ENCODE peak calls at places on chromosomes 4 and X, in four cellular contexts. One of them, this sample, is unnamed.
A peak's percentile ranks its signal among the peaks of the same experiment; 100 is the strongest.

GRCh38 chr4:7134737-7135388 is 57.5 kb upstream of the SORCS2 start:
- DNase-seq in neural crest cell: no peak
- DNase-seq in AG04450: peak; percentile 68
- DNase-seq in HFFc6: peak; percentile 71
- DNase-seq in this sample: no peak

GRCh38 chr4:3483471-3483921 is 20.4 kb downstream of the DOK7 start:
- DNase-seq in neural crest cell: no peak
- DNase-seq in HFFc6: peak; percentile 15
- DNase-seq in AG04450: no peak
- DNase-seq in this sample: peak; percentile 94

GRCh38 chrX:12241026-12241425 is 102.8 kb downstream of the FRMPD4 start:
- DNase-seq in AG04450: no peak
- DNase-seq in HFFc6: peak; percentile 28
- DNase-seq in neural crest cell: no peak
- DNase-seq in this sample: no peak

GRCh38 chr4:40897557-40898203 is 147.9 kb downstream of the NSUN7 start:
- DNase-seq in AG04450: no peak
- DNase-seq in neural crest cell: peak; percentile 73
- DNase-seq in HFFc6: no peak
- DNase-seq in this sample: peak; percentile 23

GRCh38 chr4:47686294-47686872 is 151.5 kb downstream of the CORIN start:
- DNase-seq in neural crest cell: peak; percentile 44
- DNase-seq in HFFc6: peak; percentile 28
- DNase-seq in AG04450: no peak
- DNase-seq in this sample: peak; percentile 18

GRCh38 chr4:13541720-13542576 is 2.4 kb downstream of the NKX3-2 start:
- DNase-seq in HFFc6: no peak
- DNase-seq in neural crest cell: no peak
- DNase-seq in AG04450: no peak
- DNase-seq in this sample: no peak

GRCh38 chr4:145494666-145495065 is 13.0 kb downstream of the SMAD1 start:
- DNase-seq in neural crest cell: no peak
- DNase-seq in AG04450: no peak
- DNase-seq in HFFc6: no peak
- DNase-seq in this sample: no peak

GRCh38 chr4:151218343-151218742 is 58.6 kb upstream of the PRSS48 start:
- DNase-seq in HFFc6: no peak
- DNase-seq in neural crest cell: no peak
- DNase-seq in AG04450: no peak
- DNase-seq in this sample: no peak

GRCh38 chr4:3045500-3045850 is 28.9 kb downstream of the HTT-AS start:
- DNase-seq in neural crest cell: no peak
- DNase-seq in HFFc6: peak; percentile 58
- DNase-seq in AG04450: no peak
- DNase-seq in this sample: no peak

GRCh38 chrX:40474205-40474626 is 106.6 kb upstream of the ATP6AP2 start:
- DNase-seq in neural crest cell: peak; percentile 12
- DNase-seq in HFFc6: no peak
- DNase-seq in AG04450: no peak
- DNase-seq in this sample: peak; percentile 83

GRCh38 chr4:823761-824460 is 2.0 kb downstream of the CPLX1 start:
- DNase-seq in AG04450: no peak
- DNase-seq in neural crest cell: no peak
- DNase-seq in HFFc6: no peak
- DNase-seq in this sample: no peak

GRCh38 chrX:149312936-149313432 is 192.1 kb downstream of the IDS start:
- DNase-seq in neural crest cell: no peak
- DNase-seq in HFFc6: no peak
- DNase-seq in AG04450: no peak
- DNase-seq in this sample: no peak

GRCh38 chr4:150789864-150790263 is 207.9 kb downstream of the MAB21L2 start:
- DNase-seq in neural crest cell: no peak
- DNase-seq in HFFc6: no peak
- DNase-seq in AG04450: no peak
- DNase-seq in this sample: no peak

GRCh38 chr4:164442167-164442566 is 311.8 kb upstream of the SMIM31 start:
- DNase-seq in AG04450: no peak
- DNase-seq in neural crest cell: no peak
- DNase-seq in HFFc6: no peak
- DNase-seq in this sample: no peak

GRCh38 chrX:120672389-120672788 is 42.5 kb upstream of the C1GALT1C1 start:
- DNase-seq in HFFc6: peak; percentile 70
- DNase-seq in AG04450: no peak
- DNase-seq in neural crest cell: no peak
- DNase-seq in this sample: peak; percentile 60

GRCh38 chr4:95190751-95191436 is 357.9 kb downstream of the UNC5C start:
- DNase-seq in HFFc6: no peak
- DNase-seq in neural crest cell: peak; percentile 18
- DNase-seq in AG04450: no peak
- DNase-seq in this sample: no peak

GRCh38 chr4:177006331-177006730 is 213.6 kb upstream of the VEGFC start:
- DNase-seq in AG04450: no peak
- DNase-seq in HFFc6: no peak
- DNase-seq in neural crest cell: no peak
- DNase-seq in this sample: no peak

GRCh38 chr4:7434766-7435150 is at the start of gene PSAPL1:
- DNase-seq in HFFc6: no peak
- DNase-seq in AG04450: no peak
- DNase-seq in neural crest cell: no peak
- DNase-seq in this sample: peak; percentile 20

GRCh38 chrX:110401142-110401541 is 42.5 kb downstream of the RTL9 start:
- DNase-seq in AG04450: no peak
- DNase-seq in neural crest cell: no peak
- DNase-seq in HFFc6: no peak
- DNase-seq in this sample: no peak

GRCh38 chr4:139564502-139564901 is 8.5 kb upstream of the SETD7 start:
- DNase-seq in HFFc6: no peak
- DNase-seq in neural crest cell: no peak
- DNase-seq in AG04450: no peak
- DNase-seq in this sample: no peak

GRCh38 chr4:164169591-164169990 is 584.3 kb upstream of the SMIM31 start:
- DNase-seq in HFFc6: no peak
- DNase-seq in neural crest cell: no peak
- DNase-seq in AG04450: no peak
- DNase-seq in this sample: peak; percentile 74

GRCh38 chr4:119517361-119518229 is 111.0 kb downstream of the PDE5A start:
- DNase-seq in neural crest cell: no peak
- DNase-seq in AG04450: peak; percentile 66
- DNase-seq in HFFc6: peak; percentile 76
- DNase-seq in this sample: peak; percentile 22

GRCh38 chr4:54400802-54401201 is 171.7 kb downstream of the PDGFRA start:
- DNase-seq in AG04450: peak; percentile 20
- DNase-seq in neural crest cell: no peak
- DNase-seq in HFFc6: peak; percentile 81
- DNase-seq in this sample: peak; percentile 62

This sample was measured in RCC 7860.